ENCODE peak calls at places on chromosomes 12 and 14, in eight cellular contexts. V, K, Y, O, R, C, D and B are unnamed samples.

GRCh38 chr12:75603475-75603874 is 92.1 kb upstream of the KRR1 start:
- DNase-seq in V (no peak), K (no peak), Y (no peak), O (no peak), R (no peak), C (no peak), D (no peak), B (no peak)

GRCh38 chr14:39912192-39913100 is 480.2 kb upstream of the FBXO33 start:
- DNase-seq in V (no peak), K (no peak), Y (no peak), O (no peak), R (no peak), C (no peak), D (peak), B (no peak)

GRCh38 chr14:90739318-90740077 is 76.7 kb downstream of the TTC7B start:
- DNase-seq in V (no peak), K (no peak), Y (no peak), O (no peak), R (no peak), C (no peak), D (no peak), B (no peak)

GRCh38 chr14:73785834-73786631 is 65.6 kb upstream of the PTGR2 start:
- DNase-seq in V (peak), K (peak), Y (peak), O (peak), R (peak), C (no peak), D (no peak), B (peak)

GRCh38 chr14:29738950-29739349 is 188.7 kb downstream of the PRKD1 start:
- DNase-seq in V (no peak), K (no peak), Y (no peak), O (no peak), R (no peak), C (no peak), D (no peak), B (no peak)

GRCh38 chr14:35687335-35687939 is 121.7 kb downstream of the RALGAPA1 start:
- DNase-seq in V (no peak), K (no peak), Y (no peak), O (no peak), R (no peak), C (peak), D (peak), B (no peak)

GRCh38 chr14:54974773-54975414 is 52.0 kb downstream of the WDHD1 start:
- DNase-seq in V (no peak), K (no peak), Y (no peak), O (no peak), R (no peak), C (no peak), D (no peak), B (no peak)

GRCh38 chr12:16229676-16230075 is 47.8 kb downstream of the SLC15A5 start:
- DNase-seq in V (no peak), K (no peak), Y (no peak), O (no peak), R (no peak), C (no peak), D (no peak), B (no peak)

GRCh38 chr12:132827763-132828703 is 636 bp downstream of the GOLGA3 start:
- DNase-seq in V (no peak), K (peak), Y (no peak), O (no peak), R (peak), C (no peak), D (no peak), B (no peak)

GRCh38 chr12:14399871-14400270 is 34.4 kb downstream of the ATF7IP start:
- DNase-seq in V (no peak), K (no peak), Y (no peak), O (no peak), R (no peak), C (no peak), D (no peak), B (no peak)

GRCh38 chr12:905273-906076 is 44.0 kb downstream of the RAD52 start:
- DNase-seq in V (no peak), K (no peak), Y (no peak), O (no peak), R (no peak), C (no peak), D (no peak), B (no peak)

GRCh38 chr14:62251237-62251636 is 489.0 kb downstream of the SNAPC1 start:
- DNase-seq in V (no peak), K (no peak), Y (no peak), O (no peak), R (no peak), C (no peak), D (no peak), B (no peak)

GRCh38 chr12:1939745-1940607 is 21.5 kb upstream of the CACNA2D4 start:
- DNase-seq in V (peak), K (peak), Y (no peak), O (peak), R (peak), C (peak), D (peak), B (peak)

DNA sequence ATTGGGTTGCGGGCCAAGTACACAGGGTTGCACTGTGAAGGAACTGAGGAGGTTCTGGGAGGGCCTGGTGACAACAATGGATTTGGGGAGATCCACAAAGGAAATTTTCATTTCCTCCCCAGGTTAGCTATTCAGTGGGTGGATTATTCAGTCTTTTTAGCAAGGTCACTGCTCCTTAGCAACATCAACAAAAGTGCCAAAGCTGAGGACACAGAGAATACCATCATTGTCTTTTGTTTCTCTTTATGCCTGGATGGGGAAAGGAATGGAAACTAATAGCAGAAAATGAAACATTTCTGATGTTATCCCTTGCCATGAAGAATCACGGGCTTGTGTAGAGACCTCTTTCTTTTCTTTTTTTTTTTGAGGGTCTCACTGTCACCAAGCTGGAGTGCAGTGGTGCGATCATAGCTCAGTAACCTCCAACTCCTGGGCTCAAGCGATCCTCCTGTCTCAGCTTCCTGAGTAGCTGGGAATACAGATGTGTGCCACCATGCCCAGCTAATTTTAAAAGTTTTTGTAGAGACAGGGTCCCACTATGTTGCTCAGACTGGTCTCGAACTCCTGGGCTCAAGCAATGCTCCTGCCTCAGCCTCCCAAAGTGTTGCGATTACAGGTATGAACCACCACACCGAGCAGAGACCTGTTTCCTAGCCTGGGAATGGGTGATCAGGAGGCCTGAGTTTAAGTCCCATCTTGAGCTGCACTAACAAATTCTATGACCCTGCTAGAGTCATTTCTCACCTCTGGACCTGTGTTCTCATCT is 6.5 kb downstream of the PPP1R3E start:
- DNase-seq in V (no peak), K (no peak), Y (no peak), O (no peak), R (no peak), C (no peak), D (no peak), B (no peak)
- H3K27ac ChIP-seq in V (no peak), K (no peak), Y (no peak), O (no peak), R (no peak), C (no peak), D (no peak), B (peak)

GRCh38 chr14:86799244-86799647 is 1193.7 kb downstream of the GALC start:
- DNase-seq in V (no peak), K (no peak), Y (no peak), O (no peak), R (no peak), C (no peak), D (no peak), B (no peak)
- H3K27ac ChIP-seq in V (no peak), K (no peak), Y (no peak), O (no peak), R (no peak), C (no peak), D (no peak), B (no peak)

DNA sequence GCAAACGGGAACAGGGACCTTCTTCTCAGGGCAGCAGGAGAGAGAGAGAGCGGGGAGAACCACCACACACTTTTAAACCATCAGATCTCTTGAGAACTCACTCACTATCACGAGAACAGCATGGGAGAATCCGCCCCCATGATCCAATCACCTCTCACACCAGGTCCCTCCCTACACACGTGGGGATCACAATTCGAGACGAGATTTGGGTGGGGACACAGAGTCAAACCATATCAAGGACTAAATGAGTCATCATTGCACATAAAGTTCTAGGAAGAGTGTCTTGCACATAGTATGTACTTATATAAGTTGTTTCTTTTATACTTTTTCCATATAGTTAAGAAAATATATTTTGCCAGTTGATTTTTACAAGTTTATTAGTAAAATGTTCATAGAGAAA is 17.6 kb upstream of the NTN4 start:
- DNase-seq in V (no peak), K (no peak), Y (no peak), O (no peak), R (no peak), C (no peak), D (no peak), B (no peak)
- H3K27ac ChIP-seq in V (no peak), K (no peak), Y (no peak), O (no peak), R (no peak), C (no peak), D (no peak), B (no peak)

GRCh38 chr14:68584786-68585185 is 208.1 kb downstream of the ZFP36L1 start:
- DNase-seq in V (no peak), K (no peak), Y (no peak), O (no peak), R (no peak), C (no peak), D (no peak), B (no peak)
- H3K27ac ChIP-seq in V (no peak), K (no peak), Y (no peak), O (peak), R (no peak), C (no peak), D (no peak), B (no peak)

GRCh38 chr12:12441891-12442461 is 85.1 kb downstream of the BORCS5 start:
- DNase-seq in V (peak), K (no peak), Y (no peak), O (no peak), R (no peak), C (no peak), D (no peak), B (no peak)
- H3K27ac ChIP-seq in V (peak), K (peak), Y (peak), O (peak), R (peak), C (no peak), D (no peak), B (no peak)